ENCODE peak calls at places on chromosomes 3 and 15, in six cellular contexts. V is IMR-90, F is H1, K is neuronal stem cell, W is H9, R is mesenchymal stem cell. Q is an unnamed sample. For H3K9me3, the result is how much of the 10 kb centered on the place peaks cover.

GRCh38 chr3:117619805-117620204 is 910.2 kb downstream of the TUSC7 start:
- DNase-seq in V (no peak), F (no peak), K (no peak), W (no peak), R (no peak), Q (no peak)

GRCh38 chr15:54559405-54560064 is 581.3 kb downstream of the UNC13C start:
- DNase-seq in V (no peak), F (no peak), K (no peak), W (no peak), R (no peak), Q (no peak)

GRCh38 chr3:4474683-4475490 is 7.8 kb upstream of the SUMF1 start:
- DNase-seq in V (peak), F (no peak), K (peak), W (no peak), R (peak), Q (no peak)

GRCh38 chr3:26963356-26963742 is 340.8 kb downstream of the LRRC3B start:
- DNase-seq in V (no peak), F (no peak), K (no peak), W (no peak), R (no peak), Q (no peak)

GRCh38 chr3:89059201-89059600 is 48.2 kb upstream of the EPHA3 start:
- DNase-seq in V (no peak), F (no peak), K (no peak), W (no peak), R (peak), Q (no peak)

GRCh38 chr3:101829066-101829830 is 20.1 kb upstream of the NFKBIZ start:
- DNase-seq in V (peak), F (no peak), K (no peak), W (no peak), R (peak), Q (no peak)

GRCh38 chr3:64214002-64214696 is 11.1 kb downstream of the PRICKLE2 start:
- DNase-seq in V (peak), F (no peak), K (no peak), W (no peak), R (peak), Q (no peak)

GRCh38 chr3:49717539-49718418 is 1.7 kb downstream of the AMIGO3 start:
- DNase-seq in V (no peak), F (no peak), K (no peak), W (no peak), R (no peak), Q (no peak)

GRCh38 chr3:136078421-136079364 is 113.2 kb downstream of the PPP2R3A start:
- DNase-seq in V (peak), F (no peak), K (no peak), W (no peak), R (peak), Q (peak)

GRCh38 chr15:65980824-65981456 is 111.6 kb downstream of the RAB11A start:
- DNase-seq in V (peak), F (peak), K (peak), W (peak), R (peak), Q (no peak)

GRCh38 chr15:89783111-89783860 is 7.2 kb downstream of the MESP2 start:
- DNase-seq in V (peak), F (no peak), K (no peak), W (peak), R (peak), Q (peak)

GRCh38 chr3:144375122-144375521 is 403.5 kb downstream of the DIPK2A start:
- DNase-seq in V (no peak), F (no peak), K (no peak), W (no peak), R (no peak), Q (no peak)

GRCh38 chr3:64743166-64743565 is 55.4 kb upstream of the ADAMTS9 start:
- DNase-seq in V (no peak), F (no peak), K (no peak), W (no peak), R (no peak), Q (no peak)

GRCh38 chr3:44924102-44925084 is 50.0 kb downstream of the TGM4 start:
- DNase-seq in V (peak), F (no peak), K (no peak), W (no peak), R (no peak), Q (peak)

GRCh38 chr15:41577863-41578735 is 19.1 kb downstream of the TYRO3 start:
- DNase-seq in V (no peak), F (no peak), K (no peak), W (no peak), R (no peak), Q (no peak)

GRCh38 chr3:141471160-141471559 is 15.7 kb upstream of the RASA2 start:
- DNase-seq in V (peak), F (no peak), K (no peak), W (no peak), R (peak), Q (no peak)

GRCh38 chr3:45976191-45977091 is 19.2 kb downstream of the FYCO1 start:
- DNase-seq in V (no peak), F (no peak), K (no peak), W (no peak), R (no peak), Q (no peak)

GRCh38 chr15:41017051-41017735 is 63.9 kb downstream of the CHAC1 start:
- DNase-seq in V (peak), F (no peak), K (no peak), W (no peak), R (peak), Q (no peak)

GRCh38 chr3:8769088-8769822 is at the start of gene OXTR:
- DNase-seq in V (peak), F (peak), K (peak), W (peak), R (peak), Q (peak)

GRCh38 chr3:197749315-197749600 is 425 bp upstream of the FYTTD1 start:
- DNase-seq in V (peak), F (no peak), K (no peak), W (peak), R (peak), Q (peak)

GRCh38 chr15:91168457-91168856 is 68.4 kb downstream of the SV2B start:
- DNase-seq in V (no peak), F (no peak), K (no peak), W (no peak), R (no peak), Q (no peak)

GRCh38 chr3:119637679-119638525 is 22.5 kb downstream of the POPDC2 start:
- DNase-seq in V (peak), F (no peak), K (no peak), W (no peak), R (peak), Q (peak)

GRCh38 chr3:185335799-185336198 is 27.1 kb upstream of the MAP3K13 start:
- DNase-seq in V (peak), F (no peak), K (no peak), W (no peak), R (peak), Q (peak)

GRCh38 chr3:78993375-78993774 is 774.4 kb downstream of the ROBO1 start:
- DNase-seq in V (no peak), F (no peak), K (no peak), W (no peak), R (no peak), Q (no peak)
- H3K9me3 ChIP-seq in V (under half), F (under half), K (under half), W (under half), R (under half), Q (under half)

GRCh38 chr15:99115300-99116215 is 10.7 kb downstream of the SYNM start:
- DNase-seq in V (no peak), F (no peak), K (no peak), W (no peak), R (no peak), Q (no peak)

GRCh38 chr15:99114511-99115299 is 9.8 kb downstream of the SYNM start:
- DNase-seq in V (no peak), F (no peak), K (no peak), W (no peak), R (no peak), Q (no peak)

GRCh38 chr15:99117111-99117510 is 12.2 kb downstream of the SYNM start:
- DNase-seq in V (no peak), F (no peak), K (no peak), W (no peak), R (no peak), Q (no peak)

GRCh38 chr15:99110581-99111320 is 5.9 kb downstream of the SYNM start:
- DNase-seq in V (peak), F (no peak), K (no peak), W (no peak), R (no peak), Q (no peak)

DNA sequence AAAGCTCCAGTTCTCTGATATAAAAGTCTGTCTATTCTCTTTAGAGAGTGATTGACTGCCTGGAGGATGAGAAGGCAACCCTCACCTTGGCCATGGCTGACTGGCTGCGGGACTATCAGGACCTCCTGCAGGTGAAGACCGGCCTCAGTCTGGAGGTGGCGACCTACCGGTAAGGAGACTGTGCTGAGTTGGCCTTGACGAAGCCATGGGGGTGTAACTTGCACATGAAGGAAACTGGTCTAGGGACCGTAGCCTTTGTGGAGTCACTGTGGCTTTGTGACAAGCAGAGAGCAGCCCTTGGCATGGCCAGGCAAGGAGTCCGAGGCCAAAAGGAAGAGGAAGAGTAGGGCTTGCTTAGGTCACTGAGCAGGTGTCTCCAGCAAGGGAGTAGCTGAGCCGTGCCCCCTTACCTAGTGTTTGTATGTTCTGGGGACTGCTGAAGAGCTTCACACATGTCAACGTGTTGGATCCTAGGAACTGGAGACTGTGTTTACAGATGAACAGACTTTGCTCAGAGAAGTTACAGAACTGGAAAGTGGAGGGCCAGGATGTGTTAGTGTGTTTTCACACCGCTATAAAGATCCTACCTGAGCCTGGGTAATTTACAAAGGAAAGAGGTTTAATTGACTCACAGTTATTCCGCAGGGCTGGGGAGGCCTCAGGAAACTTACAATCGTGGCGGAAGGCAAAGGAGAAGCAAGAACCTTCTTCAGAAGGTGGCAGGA is 8.8 kb downstream of the SYNM start:
- DNase-seq in V (no peak), F (no peak), K (no peak), W (no peak), R (no peak), Q (no peak)
- H4K91ac ChIP-seq in V (no peak), F (no peak), K (no peak), W (no peak), R (no peak), Q (no peak)

DNA sequence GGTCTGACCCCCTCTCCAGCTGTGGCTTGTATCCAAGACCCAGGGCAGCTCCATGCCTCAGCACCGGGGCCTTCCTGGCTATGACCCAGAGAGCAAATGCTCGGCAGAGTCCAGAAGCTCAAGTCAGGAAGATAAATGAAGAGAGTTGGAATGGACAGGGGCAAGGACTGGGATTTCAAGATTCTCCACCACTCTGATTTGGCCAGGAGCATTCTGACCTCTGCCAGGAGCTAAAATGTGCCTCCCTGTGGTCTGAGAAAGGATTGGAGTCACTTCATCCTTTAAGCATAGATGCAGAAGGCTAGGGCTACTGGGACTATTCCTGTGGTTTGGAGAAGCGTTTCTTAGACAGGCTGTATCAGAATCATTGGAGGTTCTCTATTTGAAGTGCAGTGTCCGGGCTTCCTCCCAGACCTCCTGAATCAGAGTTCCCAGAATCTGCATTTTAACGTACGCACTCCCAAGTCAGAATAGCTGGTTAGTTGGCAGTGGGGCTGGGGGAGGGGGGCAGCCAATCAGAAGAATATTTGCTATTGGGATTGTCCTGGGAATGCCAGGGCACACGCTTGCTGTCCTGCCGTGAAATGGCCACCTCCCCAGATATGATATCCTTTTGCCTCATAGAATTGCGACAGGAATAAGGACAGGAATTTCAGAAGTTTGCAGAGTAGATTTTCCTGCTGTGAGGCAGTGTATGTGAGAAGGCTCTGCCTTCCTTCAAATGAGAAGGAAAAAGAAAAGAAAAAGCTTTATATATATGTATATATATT is 57.4 kb downstream of the HRH1 start:
- DNase-seq in V (peak), F (no peak), K (no peak), W (no peak), R (peak), Q (no peak)
- H3K14ac ChIP-seq in V (peak), F (no peak), K (no peak), W (no peak), R (no peak), Q (no peak)

GRCh38 chr15:25175789-25176615 is 221.2 kb downstream of the SNRPN start:
- DNase-seq in V (no peak), F (no peak), K (no peak), W (peak), R (no peak), Q (no peak)
- H3K9me3 ChIP-seq in V (half or more), F (half or more), K (under half), W (half or more), R (under half), Q (half or more)

DNA sequence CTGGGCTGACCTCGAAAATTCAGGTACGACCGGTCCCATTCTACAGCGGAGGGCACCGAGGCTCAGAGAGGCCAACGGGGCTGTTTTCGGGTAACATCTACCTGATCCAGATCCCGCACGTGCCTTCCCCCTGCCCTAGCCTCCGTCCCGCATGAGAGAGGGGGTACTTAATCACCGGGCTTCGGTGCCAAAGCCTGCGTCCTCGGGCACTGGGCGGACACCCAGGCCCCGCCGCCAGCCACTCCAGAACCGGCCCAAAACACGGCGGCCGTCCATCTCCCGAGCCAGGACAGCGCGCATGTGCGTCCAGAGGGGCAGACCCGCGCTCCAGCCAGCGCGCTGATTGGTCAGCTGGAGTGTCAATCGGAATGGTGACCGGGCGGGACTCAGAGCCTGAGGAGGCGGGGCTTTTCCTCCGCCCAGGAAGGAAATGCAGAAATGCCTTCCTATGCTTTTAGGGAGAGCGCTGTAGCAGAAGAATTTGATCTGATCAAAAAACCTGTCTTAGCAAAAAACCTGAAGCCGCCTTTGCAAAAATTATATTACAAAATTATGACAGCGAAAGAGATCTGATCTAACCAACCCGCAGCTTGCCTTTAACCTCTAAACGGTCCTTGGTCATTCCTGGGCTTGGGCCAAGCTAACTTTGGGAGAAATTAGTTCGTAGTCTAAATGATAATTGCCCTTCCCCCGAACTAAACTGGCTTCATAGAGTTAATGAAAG is at the start of gene RPUSD3:
- DNase-seq in V (peak), F (peak), K (peak), W (peak), R (peak), Q (peak)
- H4K91ac ChIP-seq in V (peak), F (peak), K (no peak), W (no peak), R (peak), Q (peak)

DNA sequence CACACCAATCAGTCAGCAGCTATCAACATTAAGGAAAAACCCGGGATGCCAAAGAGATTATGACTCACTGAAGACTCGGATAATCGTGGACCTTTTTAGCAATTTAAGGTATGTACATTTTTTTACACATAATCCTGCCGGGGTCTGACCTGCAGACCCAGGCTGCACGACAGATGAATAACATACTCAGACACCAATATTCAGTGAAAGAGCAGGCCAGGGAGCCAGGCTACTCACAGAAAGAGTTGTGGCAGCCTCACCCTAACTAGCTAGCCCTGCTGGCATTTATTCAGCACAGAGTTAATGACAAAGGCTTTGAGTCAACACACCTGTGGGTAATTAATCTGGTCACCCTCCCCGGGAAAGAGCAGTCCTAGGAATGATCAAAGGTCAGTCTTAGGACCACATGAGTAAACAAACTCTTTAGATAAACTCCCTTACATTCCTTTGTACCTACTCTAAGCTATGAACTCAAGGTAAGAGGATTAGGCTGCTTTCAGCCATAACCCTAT is 727.5 kb downstream of the TBL1XR1 start:
- DNase-seq in V (no peak), F (no peak), K (no peak), W (no peak), R (no peak), Q (peak)
- H3K14ac ChIP-seq in V (no peak), F (no peak), K (no peak), W (no peak), R (no peak), Q (no peak)

DNA sequence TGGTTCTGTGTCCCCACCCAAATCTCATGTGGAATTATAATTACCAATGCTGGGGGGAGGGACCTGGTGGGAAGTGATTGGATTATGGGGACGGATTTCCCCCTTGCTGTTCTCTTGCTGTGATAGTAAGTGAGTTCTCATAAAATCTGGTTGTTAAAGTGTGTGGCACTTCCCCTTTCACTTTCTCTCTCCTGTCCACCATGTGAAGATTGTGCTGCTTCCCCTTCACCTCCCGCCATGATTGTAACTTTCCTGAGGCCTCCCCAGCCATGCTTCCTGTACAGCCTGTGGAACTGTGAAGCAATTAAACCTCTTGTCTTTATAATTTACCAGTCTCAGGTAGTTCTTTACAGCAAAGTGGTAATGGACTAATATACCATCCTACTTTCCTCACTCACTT is 289.6 kb downstream of the EFHB start:
- DNase-seq in V (no peak), F (no peak), K (no peak), W (no peak), R (no peak), Q (no peak)
- H3K9me3 ChIP-seq in V (under half), F (under half), K (under half), W (under half), R (under half), Q (under half)

GRCh38 chr3:30475809-30476178 is 130.6 kb upstream of the TGFBR2 start:
- DNase-seq in V (no peak), F (no peak), K (no peak), W (no peak), R (no peak), Q (no peak)

GRCh38 chr3:30473374-30474051 is 132.9 kb upstream of the TGFBR2 start:
- DNase-seq in V (peak), F (no peak), K (no peak), W (no peak), R (peak), Q (peak)

GRCh38 chr3:30477149-30477921 is 129.1 kb upstream of the TGFBR2 start:
- DNase-seq in V (no peak), F (no peak), K (no peak), W (no peak), R (no peak), Q (no peak)

GRCh38 chr3:30476373-30477082 is 129.9 kb upstream of the TGFBR2 start:
- DNase-seq in V (peak), F (no peak), K (no peak), W (no peak), R (peak), Q (peak)

DNA sequence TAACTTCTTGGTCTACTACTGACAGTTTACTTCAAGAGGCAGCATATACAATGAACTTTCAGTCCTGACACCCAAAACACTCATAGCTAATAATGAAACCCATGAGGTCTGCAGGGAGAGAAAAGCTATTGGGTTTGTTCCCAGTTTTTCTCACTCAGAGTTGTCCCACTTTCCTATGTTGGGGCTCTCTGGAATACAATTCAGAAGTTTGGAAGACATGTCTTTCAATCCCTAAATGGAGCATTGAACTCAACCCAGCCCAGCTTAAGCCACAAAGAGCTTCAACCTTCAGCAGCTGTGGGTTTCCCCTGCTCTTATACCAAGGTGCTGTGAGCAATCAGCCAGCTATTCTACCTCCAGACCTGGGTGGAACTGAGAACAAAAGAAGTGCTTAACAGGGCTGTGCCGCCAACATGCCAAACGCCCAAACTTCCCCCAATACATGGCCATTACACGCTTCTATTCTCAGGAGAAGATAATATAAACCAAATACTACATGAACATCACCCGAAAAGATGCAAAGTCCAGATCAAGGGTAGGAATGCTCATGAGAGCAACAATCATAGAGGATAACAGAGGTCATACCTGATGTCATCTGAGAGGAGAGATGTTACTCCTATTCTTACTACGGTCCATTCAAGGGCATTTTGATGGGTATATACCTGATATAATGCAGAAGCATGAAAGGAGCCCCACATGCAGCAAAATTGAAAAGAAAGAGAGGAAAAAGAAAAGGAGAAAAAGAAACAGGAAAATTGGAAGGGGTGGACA is 131.2 kb upstream of the TGFBR2 start:
- DNase-seq in V (no peak), F (no peak), K (no peak), W (no peak), R (no peak), Q (peak)
- H4K91ac ChIP-seq in V (no peak), F (no peak), K (no peak), W (no peak), R (peak), Q (no peak)

Q was measured in trophoblast cell.